ENCODE peak calls at places on chromosomes 2 and 18, in ten cellular contexts. Y is Karpas-422, V is fibroblast of lung, F is keratinocyte, C is mammary epithelial cell, Q is K562, N is neuronal stem cell, U is H9, E is PC-3, D is MM.1S. O is an unnamed sample.

GRCh38 chr2:212032536-212033219 is 505.9 kb downstream of the ERBB4 start:
- DNase-seq in Y (no peak), F (no peak), U (no peak), V (peak), D (no peak), C (peak), E (peak), N (no peak), Q (no peak), O (peak)

GRCh38 chr2:26770986-26771586 is 7.0 kb downstream of the SLC35F6 start:
- DNase-seq in Q (peak), Y (peak), D (no peak), N (no peak), E (peak), C (peak), V (peak), U (peak), F (peak), O (peak)

GRCh38 chr18:79486356-79487197 is 90.8 kb downstream of the NFATC1 start:
- DNase-seq in E (no peak), U (no peak), C (no peak), N (no peak), Q (no peak), D (no peak), V (no peak), Y (no peak), F (no peak), O (no peak)

GRCh38 chr18:22434973-22435608 is 17.4 kb upstream of the CTAGE1 start:
- DNase-seq in N (no peak), E (peak), Y (no peak), U (no peak), Q (no peak), D (no peak), V (peak), F (no peak), C (peak), O (peak)

GRCh38 chr2:128405981-128406601 is 87.4 kb upstream of the HS6ST1 start:
- DNase-seq in N (no peak), U (no peak), Q (no peak), C (no peak), V (no peak), E (no peak), D (no peak), F (no peak), Y (no peak), O (no peak)

GRCh38 chr2:69203166-69203985 is 183.7 kb downstream of the GFPT1 start:
- DNase-seq in D (no peak), E (no peak), V (no peak), F (no peak), Q (no peak), Y (no peak), C (no peak), N (no peak), U (no peak), O (no peak)

GRCh38 chr2:172807011-172807410 is 71.4 kb downstream of the RAPGEF4 start:
- DNase-seq in C (no peak), U (no peak), Q (no peak), E (no peak), N (no peak), F (no peak), D (no peak), V (no peak), Y (no peak), O (no peak)

GRCh38 chr18:73684651-73685050 is 463.0 kb downstream of the FBXO15 start:
- DNase-seq in D (no peak), C (peak), N (no peak), F (no peak), Q (no peak), Y (no peak), U (no peak), E (peak), V (no peak), O (peak)

GRCh38 chr18:3119401-3120323 is 100.1 kb downstream of the MYOM1 start:
- DNase-seq in Y (no peak), C (peak), N (no peak), D (no peak), F (no peak), V (peak), E (peak), Q (no peak), U (no peak), O (no peak)

GRCh38 chr2:69011611-69012157 is 1.3 kb upstream of the ANTXR1 start:
- DNase-seq in V (no peak), D (no peak), U (no peak), E (no peak), Q (no peak), C (no peak), F (no peak), N (no peak), Y (no peak), O (no peak)

GRCh38 chr18:22026362-22026761 is 143.0 kb upstream of the GATA6 start:
- DNase-seq in U (no peak), Y (no peak), D (no peak), F (no peak), V (no peak), N (no peak), C (no peak), Q (no peak), E (no peak), O (no peak)

GRCh38 chr18:57025525-57025924 is 121.4 kb upstream of the BOD1L2 start:
- DNase-seq in C (no peak), V (no peak), Q (no peak), E (no peak), N (no peak), D (no peak), F (no peak), Y (no peak), U (no peak), O (peak)
- H2AFZ ChIP-seq in C (no peak), V (no peak), Q (no peak), E (no peak), N (no peak), D (no peak), F (no peak), Y (no peak), U (no peak), O (no peak)

DNA sequence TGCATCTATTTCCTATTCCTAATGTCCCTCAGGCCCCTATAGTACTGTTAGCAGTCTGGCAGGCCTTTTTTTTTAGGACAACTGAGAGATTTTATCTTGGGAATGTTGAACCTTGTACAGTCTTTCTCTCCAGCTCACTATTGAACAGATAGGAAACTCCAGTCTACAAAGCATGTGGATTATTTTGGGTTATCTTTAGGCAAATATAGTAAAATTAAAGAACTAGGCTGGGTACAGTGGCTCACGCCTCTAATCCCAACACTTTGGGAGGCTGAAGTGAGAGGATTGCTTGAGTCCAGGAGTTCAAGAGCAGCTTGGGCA is 102.7 kb downstream of the OSBPL6 start:
- DNase-seq in F (no peak), N (no peak), C (no peak), D (no peak), U (no peak), E (no peak), V (no peak), Q (no peak), Y (no peak), O (no peak)
- H2AFZ ChIP-seq in F (no peak), N (no peak), C (no peak), D (no peak), U (no peak), E (no peak), V (no peak), Q (no peak), Y (no peak), O (no peak)

DNA sequence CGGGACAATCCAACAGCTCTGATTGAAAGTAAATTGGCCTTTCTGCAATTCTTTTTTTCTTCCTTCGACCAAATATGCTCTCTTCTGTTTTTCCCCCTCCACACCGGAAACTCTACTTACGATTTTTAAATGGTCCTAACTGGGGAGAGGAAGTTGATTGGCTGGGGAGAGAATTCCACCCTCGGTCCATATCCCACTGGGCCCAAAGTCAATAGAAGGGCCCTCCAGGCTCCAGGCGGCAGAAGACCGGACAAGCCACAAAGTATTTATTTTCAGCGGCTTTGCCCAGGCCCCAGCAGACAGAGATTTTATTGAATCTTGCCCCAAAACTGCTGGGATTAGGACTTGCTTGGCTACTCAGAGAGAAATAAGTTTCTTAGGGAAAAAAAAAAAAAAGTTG is 37.1 kb upstream of the SMAD7 start:
- DNase-seq in V (no peak), Y (no peak), E (no peak), F (no peak), C (no peak), D (no peak), N (no peak), U (no peak), Q (no peak), O (no peak)
- H2AFZ ChIP-seq in V (no peak), Y (no peak), E (no peak), F (no peak), C (no peak), D (no peak), N (peak), U (no peak), Q (no peak), O (no peak)

GRCh38 chr2:12716250-12717190 is at the start of gene TRIB2:
- DNase-seq in F (no peak), V (peak), E (peak), C (peak), N (peak), Q (peak), Y (peak), U (peak), D (peak), O (peak)
- H2AFZ ChIP-seq in F (peak), V (peak), E (peak), C (peak), N (peak), Q (peak), Y (peak), U (peak), D (peak), O (peak)

DNA sequence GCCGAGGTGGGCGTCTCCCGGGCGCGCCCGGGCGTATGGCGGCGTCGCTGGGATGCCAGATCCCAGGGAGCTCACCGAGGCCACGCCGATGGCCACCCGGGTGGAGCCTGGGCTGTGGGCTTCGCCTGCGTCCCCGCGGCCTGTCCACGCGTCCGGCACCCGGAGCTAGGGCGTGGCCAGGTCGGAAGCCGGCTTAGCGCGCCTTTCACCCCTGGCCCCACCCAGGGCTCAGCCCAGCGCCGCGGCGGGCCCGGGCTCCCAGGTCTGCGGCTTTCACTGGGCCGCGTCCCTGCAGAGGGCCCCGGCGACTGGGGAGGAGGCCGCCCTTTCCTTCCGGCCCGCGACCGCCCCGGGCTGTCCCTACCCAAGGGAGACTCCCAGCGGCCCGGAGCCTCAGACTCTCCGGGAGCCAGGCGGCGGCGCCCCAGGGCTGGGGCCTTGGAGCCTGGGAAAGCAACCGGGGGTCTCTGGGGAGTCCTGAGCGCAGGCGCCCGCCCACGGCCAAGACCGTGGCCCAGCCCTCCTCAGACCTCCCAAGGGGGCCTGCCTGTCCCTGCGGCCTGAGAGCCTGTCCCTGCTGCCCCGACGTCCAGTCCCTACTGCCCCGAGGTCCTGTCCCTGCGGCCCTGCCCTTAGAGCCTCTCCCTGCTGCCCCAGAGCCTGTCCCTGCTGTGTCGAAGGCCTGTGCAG is 36.3 kb upstream of the ITM2C start:
- DNase-seq in E (no peak), F (no peak), Q (peak), N (no peak), C (no peak), D (peak), Y (no peak), U (peak), V (no peak), O (no peak)
- H2AFZ ChIP-seq in E (no peak), F (peak), Q (peak), N (no peak), C (peak), D (no peak), Y (no peak), U (no peak), V (no peak), O (peak)